ENCODE peak calls at places on chromosomes 5 and 9, in four cellular contexts. One of them, this sample, is unnamed. For H3K4me1, the result is how much of the 10 kb centered on the place peaks cover.

GRCh38 chr9:131116281-131117101 is 8.9 kb upstream of the NUP214 start:
- DNase-seq in cardiac muscle cell: no peak
- DNase-seq in lung: no peak
- DNase-seq in OCI-LY7: no peak
- DNase-seq in this sample: no peak

GRCh38 chr5:116272281-116272941 is 187.6 kb downstream of the COMMD10 start:
- DNase-seq in OCI-LY7: no peak
- DNase-seq in lung: no peak
- DNase-seq in cardiac muscle cell: no peak
- DNase-seq in this sample: no peak

GRCh38 chr9:86062845-86063693 is 36.3 kb downstream of the GOLM1 start:
- DNase-seq in cardiac muscle cell: no peak
- DNase-seq in OCI-LY7: no peak
- DNase-seq in lung: no peak
- DNase-seq in this sample: peak

GRCh38 chr5:169637856-169638190 is 748 bp downstream of the DOCK2 start:
- DNase-seq in cardiac muscle cell: no peak
- DNase-seq in lung: peak
- DNase-seq in OCI-LY7: peak
- DNase-seq in this sample: no peak

GRCh38 chr5:565782-566445 is 41.7 kb upstream of the SLC9A3 start:
- DNase-seq in OCI-LY7: no peak
- DNase-seq in lung: no peak
- DNase-seq in cardiac muscle cell: no peak
- DNase-seq in this sample: peak

GRCh38 chr5:146662229-146662628 is 146.2 kb upstream of the GPR151 start:
- DNase-seq in lung: no peak
- DNase-seq in OCI-LY7: peak
- DNase-seq in cardiac muscle cell: no peak
- DNase-seq in this sample: no peak

GRCh38 chr9:107983191-107983603 is 493.6 kb upstream of the KLF4 start:
- DNase-seq in cardiac muscle cell: no peak
- DNase-seq in OCI-LY7: no peak
- DNase-seq in lung: no peak
- DNase-seq in this sample: no peak

GRCh38 chr9:37971107-37971459 is 67.2 kb upstream of the SLC25A51 start:
- DNase-seq in lung: no peak
- DNase-seq in cardiac muscle cell: no peak
- DNase-seq in OCI-LY7: no peak
- DNase-seq in this sample: no peak

GRCh38 chr9:136372561-136373299 is 739 bp downstream of the CARD9 start:
- DNase-seq in lung: peak
- DNase-seq in OCI-LY7: peak
- DNase-seq in cardiac muscle cell: peak
- DNase-seq in this sample: peak

GRCh38 chr5:159094745-159095144 is 5.0 kb downstream of the EBF1 start:
- DNase-seq in cardiac muscle cell: peak
- DNase-seq in lung: no peak
- DNase-seq in OCI-LY7: peak
- DNase-seq in this sample: peak

GRCh38 chr5:11383506-11384095 is 520.6 kb downstream of the CTNND2 start:
- DNase-seq in OCI-LY7: no peak
- DNase-seq in cardiac muscle cell: peak
- DNase-seq in lung: no peak
- DNase-seq in this sample: no peak

GRCh38 chr9:3946840-3947239 is 353.0 kb downstream of the GLIS3 start:
- DNase-seq in lung: no peak
- DNase-seq in OCI-LY7: no peak
- DNase-seq in cardiac muscle cell: no peak
- DNase-seq in this sample: no peak

GRCh38 chr5:14172149-14172795 is 29.1 kb downstream of the TRIO start:
- DNase-seq in cardiac muscle cell: no peak
- DNase-seq in lung: no peak
- DNase-seq in OCI-LY7: peak
- DNase-seq in this sample: no peak
- H3K4me1 ChIP-seq in cardiac muscle cell: under half
- H3K4me1 ChIP-seq in lung: half or more
- H3K4me1 ChIP-seq in OCI-LY7: half or more
- H3K4me1 ChIP-seq in this sample: under half

GRCh38 chr5:140631831-140632365 is 1.1 kb downstream of the CD14 start:
- DNase-seq in OCI-LY7: no peak
- DNase-seq in cardiac muscle cell: no peak
- DNase-seq in lung: peak
- DNase-seq in this sample: peak

GRCh38 chr5:140628711-140629110 is 4.3 kb downstream of the CD14 start:
- DNase-seq in cardiac muscle cell: no peak
- DNase-seq in OCI-LY7: no peak
- DNase-seq in lung: no peak
- DNase-seq in this sample: no peak

GRCh38 chr5:140630296-140630695 is 2.7 kb downstream of the CD14 start:
- DNase-seq in OCI-LY7: no peak
- DNase-seq in lung: no peak
- DNase-seq in cardiac muscle cell: no peak
- DNase-seq in this sample: no peak

GRCh38 chr5:140631063-140631462 is 1.9 kb downstream of the CD14 start:
- DNase-seq in OCI-LY7: no peak
- DNase-seq in cardiac muscle cell: no peak
- DNase-seq in lung: no peak
- DNase-seq in this sample: no peak

DNA sequence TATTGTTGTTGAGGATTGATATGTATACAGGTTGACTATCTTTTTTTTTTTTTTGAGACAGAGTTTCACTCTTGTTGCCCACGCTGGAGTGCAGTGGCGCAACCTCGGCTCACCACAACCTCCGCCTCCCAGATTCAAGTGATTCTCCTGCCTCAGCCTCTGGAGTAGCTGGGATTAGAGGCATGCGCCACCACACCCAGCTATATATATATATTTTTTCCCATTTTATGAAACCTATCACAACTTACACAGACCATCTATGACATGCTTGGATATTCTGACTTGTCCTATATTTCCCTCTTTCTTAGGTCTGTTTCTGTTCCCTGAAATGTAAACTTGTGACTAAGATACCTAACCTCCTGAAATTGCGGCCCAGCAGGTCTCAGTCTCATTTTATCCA is 5.0 kb downstream of the CD14 start:
- DNase-seq in lung: no peak
- DNase-seq in cardiac muscle cell: no peak
- DNase-seq in OCI-LY7: peak
- DNase-seq in this sample: no peak
- TF ChIP-seq CTCF in lung: no peak
- TF ChIP-seq CTCF in cardiac muscle cell: no peak
- TF ChIP-seq CTCF in OCI-LY7: no peak
- TF ChIP-seq CTCF in this sample: no peak

GRCh38 chr9:121718063-121718462 is 66.6 kb downstream of the DAB2IP start:
- DNase-seq in OCI-LY7: no peak
- DNase-seq in lung: no peak
- DNase-seq in cardiac muscle cell: peak
- DNase-seq in this sample: no peak

GRCh38 chr9:121714075-121714705 is 62.8 kb downstream of the DAB2IP start:
- DNase-seq in OCI-LY7: no peak
- DNase-seq in cardiac muscle cell: no peak
- DNase-seq in lung: no peak
- DNase-seq in this sample: no peak

GRCh38 chr9:121714873-121715272 is 63.4 kb downstream of the DAB2IP start:
- DNase-seq in OCI-LY7: no peak
- DNase-seq in cardiac muscle cell: no peak
- DNase-seq in lung: no peak
- DNase-seq in this sample: no peak

GRCh38 chr9:121718501-121718900 is 67.1 kb downstream of the DAB2IP start:
- DNase-seq in lung: no peak
- DNase-seq in OCI-LY7: no peak
- DNase-seq in cardiac muscle cell: no peak
- DNase-seq in this sample: no peak

DNA sequence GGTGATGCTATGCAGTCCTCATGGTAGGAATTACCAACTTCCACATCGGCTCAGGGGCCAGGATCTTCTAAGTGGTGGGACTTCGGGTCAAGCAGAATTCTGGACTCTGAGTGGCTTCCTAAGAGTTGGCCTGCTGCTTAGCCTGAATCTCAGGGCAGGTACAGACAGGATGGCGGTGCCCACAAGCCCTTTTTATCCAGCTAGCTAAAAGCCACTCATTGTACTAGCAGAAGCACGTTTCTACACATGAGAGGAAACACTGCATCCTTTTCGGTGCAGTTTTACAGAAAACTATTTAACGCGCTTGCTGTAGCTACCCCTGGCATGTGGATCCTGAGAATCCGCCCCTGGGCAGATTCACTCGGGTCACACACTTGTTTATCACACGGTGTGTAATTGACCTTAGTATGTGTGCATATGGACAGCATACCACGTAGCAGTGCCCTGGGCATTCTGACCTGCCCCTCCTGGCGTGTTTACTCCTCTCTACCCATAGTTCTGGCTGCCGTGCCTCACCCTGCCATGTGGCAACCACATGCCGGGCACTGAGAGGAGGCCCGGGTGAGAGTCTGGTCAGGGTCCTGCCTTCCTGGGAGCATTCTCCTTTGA is 65.8 kb downstream of the DAB2IP start:
- DNase-seq in lung: no peak
- DNase-seq in cardiac muscle cell: no peak
- DNase-seq in OCI-LY7: no peak
- DNase-seq in this sample: no peak
- H3K4me1 ChIP-seq in lung: under half
- H3K4me1 ChIP-seq in cardiac muscle cell: under half
- H3K4me1 ChIP-seq in OCI-LY7: under half
- H3K4me1 ChIP-seq in this sample: under half

DNA sequence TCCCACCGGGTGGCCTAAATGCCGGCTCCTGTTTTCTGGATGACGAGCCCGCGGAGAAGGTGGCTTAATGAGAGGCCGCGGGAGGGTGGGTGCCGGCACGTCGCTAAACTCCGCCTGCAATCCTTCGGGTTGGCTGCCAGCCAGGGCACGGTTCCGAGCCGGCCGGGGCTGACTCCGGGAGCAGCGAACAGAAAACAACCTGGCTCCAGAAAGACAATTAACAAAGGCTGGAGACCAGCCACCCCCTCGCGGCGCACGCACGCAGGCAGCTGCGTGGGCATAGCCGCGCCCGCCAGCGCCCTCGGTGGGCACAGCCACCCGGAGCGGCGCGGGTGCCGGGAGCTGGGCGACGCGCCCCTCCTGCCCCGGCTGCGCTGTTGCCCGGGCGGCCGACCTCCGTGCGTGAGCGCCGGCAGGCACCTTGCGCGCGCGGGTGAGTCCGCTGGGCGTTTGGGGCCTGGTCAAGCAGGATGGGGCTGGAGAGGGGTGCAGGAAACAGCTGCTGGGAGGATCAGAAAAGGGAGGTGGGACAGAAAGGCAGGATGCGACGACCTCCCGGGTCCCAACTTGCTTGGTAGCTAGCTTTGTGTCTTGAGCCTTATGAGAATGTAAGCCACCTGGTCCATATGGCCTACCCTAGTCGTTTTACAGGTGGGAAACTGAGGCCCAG is at the start of gene ARHGEF37:
- DNase-seq in OCI-LY7: no peak
- DNase-seq in lung: peak
- DNase-seq in cardiac muscle cell: peak
- DNase-seq in this sample: peak
- TF ChIP-seq CTCF in OCI-LY7: no peak
- TF ChIP-seq CTCF in lung: no peak
- TF ChIP-seq CTCF in cardiac muscle cell: no peak
- TF ChIP-seq CTCF in this sample: no peak

DNA sequence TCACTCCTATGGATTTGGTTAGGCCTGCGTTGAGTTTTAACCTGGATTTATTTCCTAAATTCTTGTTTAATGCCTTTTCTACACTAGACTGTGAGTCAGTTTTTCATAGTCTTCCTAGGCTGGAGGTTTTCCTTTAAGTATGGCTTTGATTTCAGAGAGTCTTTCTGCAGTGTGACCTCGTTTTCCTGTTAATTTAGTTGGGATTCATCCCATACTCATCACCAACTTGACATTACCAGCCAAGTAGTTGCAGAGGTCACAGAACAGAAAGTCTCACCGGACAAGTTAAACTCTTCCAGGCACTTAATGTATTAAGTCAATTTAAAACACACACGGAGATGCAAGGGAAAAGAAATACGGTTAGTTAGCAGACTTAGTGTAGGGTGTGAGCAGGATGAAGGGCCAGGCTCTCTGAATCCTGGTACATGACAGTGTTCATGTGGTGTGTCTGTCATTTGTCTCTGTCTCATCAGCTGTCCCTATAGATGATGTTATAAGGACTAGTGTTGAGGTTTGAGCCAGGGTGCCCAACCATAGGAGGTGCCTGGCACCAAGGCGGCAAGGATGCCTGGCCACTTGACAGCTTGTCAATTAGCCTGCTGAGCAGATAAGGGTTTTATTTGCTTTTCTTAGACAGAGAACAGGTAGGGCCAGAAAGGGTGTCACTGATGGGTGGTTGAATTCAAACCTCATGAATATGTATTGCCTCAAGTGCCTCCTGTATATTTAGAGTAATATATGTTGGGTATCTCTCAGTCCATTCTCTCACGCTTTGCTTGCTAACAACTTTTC is 29.9 kb upstream of the AUH start:
- DNase-seq in cardiac muscle cell: no peak
- DNase-seq in lung: no peak
- DNase-seq in OCI-LY7: no peak
- DNase-seq in this sample: no peak
- H3K4me1 ChIP-seq in cardiac muscle cell: under half
- H3K4me1 ChIP-seq in lung: under half
- H3K4me1 ChIP-seq in OCI-LY7: under half
- H3K4me1 ChIP-seq in this sample: under half

DNA sequence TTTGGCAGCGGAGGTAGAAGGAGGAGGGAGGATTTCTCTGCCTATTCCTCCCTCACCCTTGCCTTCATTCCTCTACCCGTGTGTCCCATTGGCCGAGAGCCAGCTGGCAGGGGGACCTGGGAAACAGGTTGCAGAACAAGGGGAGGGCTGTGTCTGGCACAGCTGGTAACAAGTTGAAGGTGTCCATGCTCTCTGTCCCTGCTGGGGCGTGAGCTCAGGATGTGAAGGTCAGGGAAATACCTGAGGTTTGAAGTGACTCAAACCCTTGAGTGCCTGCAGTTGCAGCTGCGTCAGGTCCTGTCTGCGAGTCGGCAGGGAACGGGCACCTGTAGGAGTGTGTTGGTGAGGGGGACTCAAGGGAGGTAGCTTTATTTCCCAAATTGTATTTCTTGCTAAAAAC is 16.2 kb downstream of the MIGA2 start:
- DNase-seq in OCI-LY7: no peak
- DNase-seq in lung: peak
- DNase-seq in cardiac muscle cell: no peak
- DNase-seq in this sample: peak
- TF ChIP-seq CTCF in OCI-LY7: no peak
- TF ChIP-seq CTCF in lung: no peak
- TF ChIP-seq CTCF in cardiac muscle cell: no peak
- TF ChIP-seq CTCF in this sample: no peak

GRCh38 chr5:131539251-131539650 is 95.8 kb downstream of the RAPGEF6 start:
- DNase-seq in OCI-LY7: no peak
- DNase-seq in cardiac muscle cell: no peak
- DNase-seq in lung: no peak
- DNase-seq in this sample: no peak
- H3K4me1 ChIP-seq in OCI-LY7: under half
- H3K4me1 ChIP-seq in cardiac muscle cell: under half
- H3K4me1 ChIP-seq in lung: under half
- H3K4me1 ChIP-seq in this sample: under half

DNA sequence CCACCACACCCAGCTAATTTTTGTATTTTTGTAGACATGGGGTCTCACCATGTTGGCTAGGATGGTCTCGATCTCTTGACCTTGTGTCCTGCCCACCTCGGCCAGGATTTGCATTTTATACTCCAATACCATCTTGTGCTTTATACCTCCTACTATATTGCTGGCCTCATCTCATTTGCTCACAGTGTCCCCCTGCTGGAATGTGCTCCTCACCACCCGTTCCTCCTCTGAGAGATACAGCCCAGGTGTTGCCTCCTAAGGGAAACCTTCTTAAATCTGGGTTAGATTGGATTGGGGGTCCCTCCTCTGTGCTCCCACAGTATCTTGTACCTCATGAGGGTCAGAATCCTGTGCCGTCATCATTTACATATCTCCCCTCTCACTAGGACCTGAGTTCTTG is 131.7 kb downstream of the PAPPA start:
- DNase-seq in cardiac muscle cell: no peak
- DNase-seq in OCI-LY7: no peak
- DNase-seq in lung: no peak
- DNase-seq in this sample: no peak
- TF ChIP-seq CTCF in cardiac muscle cell: peak
- TF ChIP-seq CTCF in OCI-LY7: no peak
- TF ChIP-seq CTCF in lung: no peak
- TF ChIP-seq CTCF in this sample: no peak

This sample was measured in body of pancreas.